ENCODE peak calls at places on chromosomes 1 and 21, in four cellular contexts. One of them, this sample, is unnamed.

GRCh38 chr1:167629681-167630567 is at the start of gene RCSD1:
- DNase-seq in Daoy: peak
- DNase-seq in NCI-H2081: no peak
- DNase-seq in WTC11: peak
- DNase-seq in this sample: no peak

GRCh38 chr1:221881805-221882581 is 140.1 kb upstream of the DUSP10 start:
- DNase-seq in Daoy: no peak
- DNase-seq in NCI-H2081: no peak
- DNase-seq in WTC11: no peak
- DNase-seq in this sample: no peak

GRCh38 chr1:36889846-36890245 is 144.5 kb downstream of the GRIK3 start:
- DNase-seq in Daoy: no peak
- DNase-seq in NCI-H2081: no peak
- DNase-seq in WTC11: no peak
- DNase-seq in this sample: no peak

GRCh38 chr1:152118915-152119314 is 3.7 kb upstream of the TCHH start:
- DNase-seq in Daoy: no peak
- DNase-seq in NCI-H2081: no peak
- DNase-seq in WTC11: no peak
- DNase-seq in this sample: no peak

GRCh38 chr1:111827946-111828345 is 72.2 kb downstream of the DDX20 start:
- DNase-seq in Daoy: no peak
- DNase-seq in NCI-H2081: no peak
- DNase-seq in WTC11: no peak
- DNase-seq in this sample: no peak

GRCh38 chr1:228902781-228903572 is 167.7 kb downstream of the RHOU start:
- DNase-seq in Daoy: peak
- DNase-seq in NCI-H2081: peak
- DNase-seq in WTC11: no peak
- DNase-seq in this sample: peak

GRCh38 chr1:1032428-1032827 is 12.5 kb downstream of the AGRN start:
- DNase-seq in Daoy: no peak
- DNase-seq in NCI-H2081: peak
- DNase-seq in WTC11: peak
- DNase-seq in this sample: no peak

GRCh38 chr1:20276428-20276827 is 14.2 kb upstream of the VWA5B1 start:
- DNase-seq in Daoy: no peak
- DNase-seq in NCI-H2081: no peak
- DNase-seq in WTC11: no peak
- DNase-seq in this sample: no peak

GRCh38 chr21:16913010-16913409 is 599.8 kb upstream of the CXADR start:
- DNase-seq in Daoy: no peak
- DNase-seq in NCI-H2081: no peak
- DNase-seq in WTC11: peak
- DNase-seq in this sample: no peak

GRCh38 chr1:216758182-216758581 is 35.0 kb upstream of the ESRRG start:
- DNase-seq in Daoy: no peak
- DNase-seq in NCI-H2081: no peak
- DNase-seq in WTC11: no peak
- DNase-seq in this sample: no peak

GRCh38 chr1:240925273-240925672 is 313.3 kb upstream of the GREM2 start:
- DNase-seq in Daoy: no peak
- DNase-seq in NCI-H2081: no peak
- DNase-seq in WTC11: no peak
- DNase-seq in this sample: no peak

GRCh38 chr1:175319112-175319911 is 126.7 kb upstream of the KIAA0040 start:
- DNase-seq in Daoy: peak
- DNase-seq in NCI-H2081: peak
- DNase-seq in WTC11: peak
- DNase-seq in this sample: peak

GRCh38 chr1:232627645-232628334 is 2.1 kb downstream of the SIPA1L2 start:
- DNase-seq in Daoy: peak
- DNase-seq in NCI-H2081: peak
- DNase-seq in WTC11: no peak
- DNase-seq in this sample: no peak

GRCh38 chr1:1200876-1201810 is 5.2 kb downstream of the TNFRSF18 start:
- DNase-seq in Daoy: peak
- DNase-seq in NCI-H2081: no peak
- DNase-seq in WTC11: peak
- DNase-seq in this sample: no peak

GRCh38 chr1:226425004-226425378 is 17.1 kb upstream of the PARP1 start:
- DNase-seq in Daoy: no peak
- DNase-seq in NCI-H2081: no peak
- DNase-seq in WTC11: no peak
- DNase-seq in this sample: no peak